ENCODE peak calls at places on chromosomes 11 and 22, in six cellular contexts. J is aorta; B is heart left ventricle; U is effector CD4-positive, alpha-beta T cell; T is MCF 10A; H is AG09309. Y is an unnamed sample.

GRCh38 chr22:26448334-26448733 is 19.3 kb downstream of the ASPHD2 start:
- DNase-seq in J (no peak), B (no peak), U (no peak), T (no peak), H (no peak), Y (no peak)

GRCh38 chr11:62602141-62603071 is 741 bp upstream of the MTA2 start:
- DNase-seq in J (peak), B (peak), U (peak), T (no peak), H (no peak), Y (peak)

GRCh38 chr11:126363706-126364245 is 8.3 kb downstream of the ST3GAL4 start:
- DNase-seq in J (peak), B (no peak), U (no peak), T (no peak), H (no peak), Y (no peak)

GRCh38 chr11:116506446-116506845 is 266.3 kb downstream of the BUD13 start:
- DNase-seq in J (no peak), B (no peak), U (no peak), T (no peak), H (no peak), Y (no peak)

GRCh38 chr11:35180311-35181233 is 41.6 kb downstream of the CD44 start:
- DNase-seq in J (no peak), B (no peak), U (no peak), T (no peak), H (peak), Y (no peak)

GRCh38 chr22:36156515-36157419 is 3.8 kb downstream of the APOL3 start:
- DNase-seq in J (peak), B (peak), U (peak), T (peak), H (peak), Y (no peak)

GRCh38 chr11:106152013-106152412 is 74.6 kb downstream of the AASDHPPT start:
- DNase-seq in J (no peak), B (no peak), U (no peak), T (peak), H (no peak), Y (no peak)

GRCh38 chr11:7606496-7606895 is 66.8 kb downstream of the CYB5R2 start:
- DNase-seq in J (no peak), B (no peak), U (no peak), T (no peak), H (no peak), Y (no peak)

GRCh38 chr11:94132152-94132558 is 3.5 kb downstream of the PANX1 start:
- DNase-seq in J (peak), B (peak), U (no peak), T (peak), H (no peak), Y (no peak)

GRCh38 chr22:43275545-43275981 is 67.6 kb downstream of the SCUBE1 start:
- DNase-seq in J (no peak), B (no peak), U (no peak), T (peak), H (no peak), Y (no peak)

GRCh38 chr22:46068176-46068907 is 82.0 kb upstream of the PPARA start:
- DNase-seq in J (no peak), B (no peak), U (no peak), T (peak), H (no peak), Y (no peak)

GRCh38 chr11:118437736-118438125 is 1.4 kb downstream of the KMT2A start:
- DNase-seq in J (peak), B (no peak), U (peak), T (peak), H (no peak), Y (no peak)